ENCODE peak calls at places on chromosomes 3 and 15, in five cellular contexts. T, Q, S, O and W are unnamed samples.
A peak's percentile ranks its signal among the peaks of the same experiment; 100 is the strongest.

GRCh38 chr3:38644662-38645053 is 4.8 kb downstream of the SCN5A start:
- DNase-seq in T (no peak), S (no peak), O (no peak), Q (no peak), W (no peak)

GRCh38 chr3:160180581-160181216 is 44.5 kb upstream of the C3orf80 start:
- DNase-seq in S (no peak), T (no peak), Q (peak; percentile 85), O (no peak), W (no peak)

GRCh38 chr15:91537868-91538267 is 315.6 kb upstream of the SLCO3A1 start:
- DNase-seq in S (no peak), O (no peak), T (no peak), Q (no peak), W (no peak)

GRCh38 chr3:154356009-154356408 is 31.7 kb upstream of the DHX36 start:
- DNase-seq in O (no peak), S (no peak), Q (no peak), T (no peak), W (no peak)

GRCh38 chr3:106083207-106083606 is 214.4 kb upstream of the CBLB start:
- DNase-seq in Q (no peak), T (no peak), O (no peak), S (no peak), W (no peak)

GRCh38 chr3:150761831-150762661 is 923 bp downstream of the SIAH2 start:
- DNase-seq in S (peak; percentile 80), O (peak; percentile 56), Q (peak; percentile 48), T (peak; percentile 61), W (no peak)

GRCh38 chr3:156217674-156218352 is 97.4 kb downstream of the KCNAB1 start:
- DNase-seq in S (no peak), Q (peak; percentile 79), O (peak; percentile 36), T (no peak), W (no peak)

GRCh38 chr3:169758353-169758994 is 6.4 kb downstream of the TERC start:
- DNase-seq in O (no peak), T (no peak), Q (no peak), S (no peak), W (no peak)

GRCh38 chr15:87118424-87118823 is 1038.8 kb downstream of the AGBL1 start:
- DNase-seq in Q (peak; percentile 4), O (no peak), T (no peak), S (no peak), W (no peak)

GRCh38 chr3:14317057-14317553 is 85.3 kb upstream of the SLC6A6 start:
- DNase-seq in O (no peak), T (no peak), Q (peak; percentile 11), S (no peak), W (no peak)

GRCh38 chr3:122100591-122101491 is 45.7 kb downstream of the CD86 start:
- DNase-seq in Q (no peak), S (no peak), O (no peak), T (no peak), W (no peak)

GRCh38 chr15:82146990-82147461 is 101.2 kb upstream of the MEX3B start:
- DNase-seq in S (no peak), O (peak; percentile 90), Q (peak; percentile 90), T (no peak), W (no peak)

GRCh38 chr15:38680780-38681179 is 116.2 kb upstream of the RASGRP1 start:
- DNase-seq in O (no peak), S (no peak), T (no peak), Q (no peak), W (no peak)

GRCh38 chr3:121989943-121990342 is 32.1 kb downstream of the ILDR1 start:
- DNase-seq in Q (no peak), S (no peak), T (no peak), O (no peak), W (no peak)

GRCh38 chr3:39915027-39915426 is 105.6 kb downstream of the MYRIP start:
- DNase-seq in O (no peak), S (no peak), Q (no peak), T (no peak), W (no peak)

GRCh38 chr3:148772835-148773234 is 54.8 kb upstream of the CPB1 start:
- DNase-seq in S (no peak), O (no peak), Q (no peak), T (no peak), W (no peak)

GRCh38 chr15:79878078-79878705 is 18.6 kb downstream of the MTHFS start:
- DNase-seq in Q (no peak), O (no peak), S (no peak), T (no peak), W (no peak)
- H3K9me3 ChIP-seq in Q (peaks cover 4% of the 10 kb centered on the region), O (peaks cover 7% of the 10 kb centered on the region), S (peaks cover 4% of the 10 kb centered on the region), T (no peaks in the 10 kb centered on the region), W (peaks cover 1% of the 10 kb centered on the region)

DNA sequence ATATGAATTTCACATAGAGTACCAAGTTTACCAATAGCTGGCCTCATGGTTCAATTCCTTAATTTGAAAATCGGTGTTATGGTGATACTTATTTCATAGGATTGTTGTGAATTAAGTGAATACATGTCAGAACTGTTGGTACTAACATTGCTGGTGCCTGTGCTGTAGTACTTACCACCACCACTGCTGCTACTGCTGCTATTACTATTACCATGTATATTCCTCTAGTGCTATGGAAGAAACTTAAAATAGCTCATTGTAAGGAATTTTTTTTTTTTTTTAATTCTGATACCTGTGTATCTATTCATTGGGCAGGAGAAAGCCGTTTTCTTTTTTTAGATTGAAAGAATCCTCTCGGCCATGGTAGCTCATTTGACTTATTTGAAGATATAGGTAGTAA is 3.6 kb downstream of the FYTTD1 start:
- DNase-seq in O (no peak), Q (no peak), T (no peak), S (no peak), W (no peak)
- H3K4me1 ChIP-seq in O (peaks cover 4% of the 10 kb centered on the region), Q (peaks cover 17% of the 10 kb centered on the region), T (peaks cover 72% of the 10 kb centered on the region), S (peaks cover 13% of the 10 kb centered on the region), W (no peaks in the 10 kb centered on the region)

DNA sequence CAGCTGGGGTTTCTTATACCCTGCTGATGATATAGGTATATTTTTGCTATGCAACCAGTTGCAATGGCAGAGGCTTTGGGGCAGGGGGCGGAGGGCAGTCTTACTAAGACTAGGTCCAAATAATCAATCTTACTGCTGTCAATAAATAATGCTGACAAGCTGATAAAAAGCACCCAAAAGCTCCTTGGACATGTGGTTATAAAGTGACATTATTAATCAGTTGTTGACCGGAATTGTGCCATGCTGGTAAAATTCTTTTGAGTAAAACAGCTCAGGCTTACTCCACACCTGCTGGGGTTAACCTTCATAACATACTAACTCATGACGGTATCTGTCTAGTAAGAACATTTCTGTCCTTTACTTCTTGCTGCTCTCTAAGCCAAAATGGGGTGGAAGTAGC is 101.9 kb downstream of the CHST2 start:
- DNase-seq in Q (no peak), S (no peak), O (no peak), T (no peak), W (no peak)
- H3K27ac ChIP-seq in Q (no peak overlapping the region), S (no peak overlapping the region), O (no peak overlapping the region), T (no peak overlapping the region), W (no peak overlapping the region)

DNA sequence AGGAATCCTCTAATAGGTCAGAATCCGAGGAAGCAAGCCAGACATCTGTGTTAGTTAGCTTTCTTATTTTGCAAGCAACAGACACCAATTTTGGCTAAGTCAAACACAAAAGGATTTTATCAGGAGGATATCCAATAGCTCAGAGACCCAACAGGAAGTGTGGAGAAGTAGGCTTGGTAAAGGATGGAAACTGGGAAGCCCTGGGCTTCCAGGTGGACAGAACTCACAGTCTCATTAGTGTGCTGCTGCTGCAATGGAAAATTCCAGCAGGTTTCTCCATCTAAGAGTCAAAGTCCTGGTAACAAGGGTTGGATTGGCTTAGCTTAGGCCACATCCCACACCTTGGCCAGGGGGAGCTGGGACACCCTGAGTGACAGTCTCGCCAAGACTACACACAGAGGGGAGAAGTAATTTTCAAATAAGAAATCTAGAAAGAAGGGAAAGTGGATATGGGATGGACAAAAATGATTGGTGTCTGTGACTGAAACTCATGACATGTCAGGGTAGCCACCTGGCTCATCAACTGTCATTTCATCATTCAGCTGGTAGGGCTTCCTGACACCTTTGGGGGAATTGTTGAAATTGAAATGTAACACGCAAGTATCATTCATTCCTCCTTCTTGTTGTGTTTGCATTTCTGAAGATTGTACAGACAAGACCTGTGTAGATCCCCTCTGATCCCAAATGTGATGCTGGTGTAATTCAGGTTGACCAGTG is 158.6 kb downstream of the THSD4 start:
- DNase-seq in S (no peak), O (no peak), Q (no peak), T (no peak), W (no peak)
- H3K9me3 ChIP-seq in S (no peaks in the 10 kb centered on the region), O (no peaks in the 10 kb centered on the region), Q (no peaks in the 10 kb centered on the region), T (no peaks in the 10 kb centered on the region), W (no peaks in the 10 kb centered on the region)

GRCh38 chr3:45969152-45969551 is 25.9 kb downstream of the CXCR6 start:
- DNase-seq in T (no peak), S (no peak), Q (no peak), O (no peak), W (no peak)
- H3K4me1 ChIP-seq in T (peaks cover 41% of the 10 kb centered on the region), S (no peaks in the 10 kb centered on the region), Q (peaks cover 19% of the 10 kb centered on the region), O (peaks cover 12% of the 10 kb centered on the region), W (no peaks in the 10 kb centered on the region)

DNA sequence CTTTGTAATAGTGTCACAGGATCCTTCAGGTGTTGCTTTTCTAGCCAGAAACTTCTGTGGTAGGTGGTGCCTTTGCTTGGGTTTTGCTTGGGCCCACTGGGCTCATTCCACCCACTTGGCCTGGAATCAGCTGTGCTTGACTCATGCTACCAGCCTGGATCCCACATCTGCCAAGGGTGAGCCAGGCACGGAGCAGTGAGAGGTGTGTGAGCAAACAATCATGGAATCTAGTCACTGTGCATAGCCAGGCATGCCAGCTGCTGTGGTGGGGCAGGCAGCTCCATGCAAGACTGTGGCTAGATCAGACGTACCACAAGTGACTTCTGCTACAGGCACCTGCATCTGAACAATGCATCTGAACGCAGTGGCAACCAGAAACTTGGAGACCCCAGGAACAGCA is 275.9 kb downstream of the UBE2E2 start:
- DNase-seq in S (no peak), Q (no peak), O (no peak), T (no peak), W (no peak)
- H3K27ac ChIP-seq in S (no peak overlapping the region), Q (no peak overlapping the region), O (no peak overlapping the region), T (no peak overlapping the region), W (no peak overlapping the region)

DNA sequence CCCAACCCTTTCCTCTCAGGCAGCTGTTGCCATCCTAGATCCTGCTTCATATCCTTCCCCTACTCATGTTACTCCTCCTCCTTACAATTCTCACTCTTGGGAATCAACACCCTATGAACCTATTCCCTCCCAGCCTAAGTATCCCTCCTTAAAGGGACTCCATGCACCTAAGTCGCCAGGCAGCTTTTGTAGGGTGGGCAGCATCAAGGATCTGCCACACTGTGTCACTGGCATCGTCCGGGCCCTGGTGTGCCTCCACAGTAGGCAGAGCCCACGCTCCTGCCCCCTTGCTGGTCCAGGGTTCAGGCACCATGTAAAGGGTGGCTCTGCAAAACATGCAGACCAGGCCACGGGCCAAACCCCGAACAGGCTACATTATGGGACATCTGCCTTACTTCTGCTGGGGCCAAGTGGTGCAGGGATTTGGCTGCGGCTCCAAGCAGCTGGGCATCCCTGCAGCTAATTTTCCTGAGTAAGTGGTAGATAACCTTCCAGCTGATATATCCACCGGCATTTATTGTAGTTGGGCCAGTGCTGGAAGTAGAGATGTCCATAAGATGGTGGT is 53.4 kb downstream of the GSK3B start:
- DNase-seq in S (no peak), O (no peak), T (no peak), Q (no peak), W (no peak)
- H3K9me3 ChIP-seq in S (no peaks in the 10 kb centered on the region), O (peaks cover 24% of the 10 kb centered on the region), T (peaks cover 12% of the 10 kb centered on the region), Q (peaks cover 17% of the 10 kb centered on the region), W (peaks cover 5% of the 10 kb centered on the region)

DNA sequence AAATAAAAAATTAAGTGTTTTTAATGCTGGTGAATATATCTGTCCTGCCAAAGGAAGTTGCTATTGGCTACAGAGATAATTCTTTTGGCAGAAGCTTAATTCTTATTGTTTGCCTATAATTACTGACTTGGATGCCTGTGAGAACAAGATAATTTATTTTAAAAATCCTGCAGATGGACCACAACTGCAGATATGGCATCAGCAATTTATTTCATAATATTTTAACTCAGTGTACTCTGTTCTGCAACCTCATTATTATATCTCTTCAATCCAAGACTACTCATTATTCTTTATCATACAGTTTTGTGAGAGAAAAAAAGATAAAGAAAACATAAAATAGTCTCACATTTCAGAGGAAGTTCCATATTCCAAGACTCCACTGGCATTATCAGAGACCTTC is 789.8 kb downstream of the NAALADL2 start:
- DNase-seq in Q (no peak), T (no peak), O (no peak), S (no peak), W (no peak)
- H3K4me1 ChIP-seq in Q (no peaks in the 10 kb centered on the region), T (peaks cover 11% of the 10 kb centered on the region), O (no peaks in the 10 kb centered on the region), S (no peaks in the 10 kb centered on the region), W (no peaks in the 10 kb centered on the region)